ENCODE peak calls at places on chromosomes 1 and 21, in eight cellular contexts. T, G, W, K, N, C, A and D are unnamed samples.

GRCh38 chr1:94888201-94888600 is 38.7 kb downstream of the CNN3 start:
- DNase-seq in T (no peak), G (no peak), W (no peak), K (no peak), N (no peak), C (no peak), A (no peak), D (no peak)

GRCh38 chr1:228438266-228438665 is 21.6 kb upstream of the TRIM17 start:
- DNase-seq in T (no peak), G (no peak), W (no peak), K (no peak), N (no peak), C (no peak), A (no peak), D (no peak)

GRCh38 chr1:27752372-27752771 is 20.6 kb upstream of the STX12 start:
- DNase-seq in T (peak; percentile 54), G (no peak), W (no peak), K (no peak), N (no peak), C (no peak), A (no peak), D (no peak)

GRCh38 chr1:2478100-2478499 is 2.0 kb downstream of the PLCH2 start:
- DNase-seq in T (no peak), G (no peak), W (no peak), K (no peak), N (no peak), C (no peak), A (no peak), D (no peak)

GRCh38 chr1:213876531-213876930 is 111.2 kb upstream of the PROX1 start:
- DNase-seq in T (no peak), G (no peak), W (no peak), K (no peak), N (no peak), C (no peak), A (no peak), D (no peak)

GRCh38 chr1:86515597-86515996 is 31.3 kb upstream of the CLCA4 start:
- DNase-seq in T (no peak), G (no peak), W (peak; percentile 21), K (peak; percentile 62), N (peak; percentile 82), C (peak; percentile 67), A (no peak), D (peak; percentile 20)

GRCh38 chr1:72442251-72442650 is 159.9 kb upstream of the NEGR1 start:
- DNase-seq in T (no peak), G (no peak), W (no peak), K (no peak), N (no peak), C (no peak), A (no peak), D (peak; percentile 5)

GRCh38 chr1:2961081-2961480 is 60.2 kb upstream of the ACTRT2 start:
- DNase-seq in T (no peak), G (no peak), W (no peak), K (no peak), N (no peak), C (no peak), A (no peak), D (no peak)

GRCh38 chr21:28554660-28555475 is 437.8 kb downstream of the LTN1 start:
- DNase-seq in T (peak; percentile 70), G (no peak), W (no peak), K (no peak), N (peak; percentile 37), C (no peak), A (no peak), D (peak; percentile 62)

GRCh38 chr1:41053324-41053723 is 31.8 kb upstream of the SLFNL1 start:
- DNase-seq in T (no peak), G (no peak), W (no peak), K (no peak), N (peak; percentile 20), C (no peak), A (no peak), D (no peak)

GRCh38 chr1:94539496-94539895 is 2.1 kb downstream of the F3 start:
- DNase-seq in T (peak; percentile 64), G (no peak), W (no peak), K (no peak), N (no peak), C (peak; percentile 82), A (no peak), D (no peak)

GRCh38 chr1:156076609-156077429 is 5.4 kb downstream of the MEX3A start:
- DNase-seq in T (no peak), G (peak; percentile 35), W (no peak), K (no peak), N (no peak), C (no peak), A (no peak), D (no peak)

GRCh38 chr1:33927721-33928120 is 63.8 kb downstream of the HMGB4 start:
- DNase-seq in T (no peak), G (no peak), W (no peak), K (no peak), N (no peak), C (no peak), A (no peak), D (no peak)

GRCh38 chr1:78171736-78172590 is 126.2 kb downstream of the GIPC2 start:
- DNase-seq in T (peak; percentile 43), G (no peak), W (no peak), K (no peak), N (no peak), C (peak; percentile 87), A (no peak), D (peak; percentile 60)

GRCh38 chr1:108565081-108565480 is 5.2 kb downstream of the EEIG2 start:
- DNase-seq in T (no peak), G (no peak), W (no peak), K (no peak), N (no peak), C (no peak), A (no peak), D (no peak)
- H3K4me3 ChIP-seq in T (no peak overlapping the region), G (no peak overlapping the region), W (no peak overlapping the region), K (no peak overlapping the region), N (no peak overlapping the region), C (no peak overlapping the region), A (no peak overlapping the region), D (no peak overlapping the region)

DNA sequence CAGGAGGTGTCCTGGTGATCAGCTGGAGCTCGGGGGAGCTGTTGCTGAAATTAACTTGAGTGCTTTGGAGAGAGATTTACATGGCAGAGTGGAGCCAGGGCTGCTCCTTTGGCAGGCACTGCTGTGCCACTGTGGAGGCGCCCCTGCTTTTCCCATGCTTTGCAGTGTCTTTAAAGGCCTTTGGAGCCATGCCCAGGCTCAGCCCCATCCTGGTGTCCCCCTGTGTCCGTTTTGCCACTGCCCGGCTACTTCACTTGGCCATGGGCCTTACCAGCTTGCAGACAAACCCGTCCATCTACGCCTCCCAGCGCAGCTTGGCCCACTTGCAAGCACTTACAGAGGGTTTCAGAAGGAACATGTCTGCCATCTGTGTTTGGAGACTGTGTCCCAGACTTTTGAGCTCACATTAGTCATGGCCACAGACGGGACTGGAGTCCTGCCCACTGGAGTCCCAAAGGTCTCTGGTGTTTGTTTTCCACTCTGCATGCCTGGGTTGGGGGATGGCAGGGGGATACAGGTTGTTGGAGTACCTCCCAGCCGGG is 18.2 kb upstream of the LAMTOR5 start:
- DNase-seq in T (no peak), G (no peak), W (no peak), K (no peak), N (no peak), C (no peak), A (no peak), D (no peak)
- H3K4me3 ChIP-seq in T (no peak overlapping the region), G (no peak overlapping the region), W (no peak overlapping the region), K (no peak overlapping the region), N (no peak overlapping the region), C (no peak overlapping the region), A (no peak overlapping the region), D (no peak overlapping the region)

DNA sequence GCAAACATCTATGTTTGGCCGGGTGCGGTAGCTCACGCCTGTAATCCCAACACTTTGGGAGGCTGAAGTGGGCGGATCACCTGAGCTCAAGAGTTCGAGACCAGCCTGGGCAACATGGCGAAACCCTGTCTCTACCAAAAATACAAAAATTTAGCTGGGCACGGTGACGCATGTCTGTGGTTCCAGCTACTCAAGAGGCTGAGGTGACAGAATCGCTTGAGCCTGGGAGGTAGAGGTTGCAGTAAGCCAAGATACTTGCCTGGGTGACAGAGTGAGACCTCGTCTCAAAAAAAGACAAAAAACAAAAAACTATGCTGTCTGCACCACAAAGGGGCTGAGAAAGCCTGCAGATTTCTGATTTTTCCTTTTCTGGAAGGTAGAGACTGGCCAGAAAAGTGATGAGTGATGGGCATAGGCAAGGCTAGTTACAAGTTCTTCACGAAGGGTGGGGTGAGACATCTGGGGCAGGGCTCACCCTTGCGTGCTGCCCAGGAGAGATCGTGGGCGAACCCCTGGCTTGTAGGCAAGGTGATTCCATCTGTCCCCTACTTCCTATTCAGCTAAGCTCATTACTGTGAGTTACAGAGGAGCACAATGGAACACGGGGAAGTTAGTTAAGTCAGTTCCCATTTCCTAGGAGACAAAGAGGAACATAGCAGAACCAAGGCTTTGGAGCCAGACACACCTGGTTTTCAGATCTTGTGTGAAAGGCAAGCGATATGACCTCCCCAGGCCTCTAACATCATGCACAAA is 3.2 kb downstream of the SLC2A1 start:
- DNase-seq in T (no peak), G (no peak), W (no peak), K (no peak), N (no peak), C (no peak), A (no peak), D (no peak)
- H3K4me3 ChIP-seq in T (no peak overlapping the region), G (no peak overlapping the region), W (no peak overlapping the region), K (peak overlapping the region; percentile 1), N (no peak overlapping the region), C (peak overlapping the region; percentile 30), A (no peak overlapping the region), D (no peak overlapping the region)

GRCh38 chr1:57423135-57424131 is at the start of gene DAB1:
- DNase-seq in T (peak; percentile 24), G (no peak), W (peak; percentile 83), K (no peak), N (peak; percentile 82), C (no peak), A (no peak), D (peak; percentile 20)

GRCh38 chr1:57421366-57421765 is 2.5 kb downstream of the DAB1 start:
- DNase-seq in T (no peak), G (no peak), W (no peak), K (no peak), N (peak; percentile 67), C (no peak), A (no peak), D (no peak)

GRCh38 chr1:57422271-57423134 is 1.4 kb downstream of the DAB1 start:
- DNase-seq in T (peak; percentile 32), G (no peak), W (peak; percentile 73), K (no peak), N (peak; percentile 86), C (no peak), A (no peak), D (peak; percentile 21)

DNA sequence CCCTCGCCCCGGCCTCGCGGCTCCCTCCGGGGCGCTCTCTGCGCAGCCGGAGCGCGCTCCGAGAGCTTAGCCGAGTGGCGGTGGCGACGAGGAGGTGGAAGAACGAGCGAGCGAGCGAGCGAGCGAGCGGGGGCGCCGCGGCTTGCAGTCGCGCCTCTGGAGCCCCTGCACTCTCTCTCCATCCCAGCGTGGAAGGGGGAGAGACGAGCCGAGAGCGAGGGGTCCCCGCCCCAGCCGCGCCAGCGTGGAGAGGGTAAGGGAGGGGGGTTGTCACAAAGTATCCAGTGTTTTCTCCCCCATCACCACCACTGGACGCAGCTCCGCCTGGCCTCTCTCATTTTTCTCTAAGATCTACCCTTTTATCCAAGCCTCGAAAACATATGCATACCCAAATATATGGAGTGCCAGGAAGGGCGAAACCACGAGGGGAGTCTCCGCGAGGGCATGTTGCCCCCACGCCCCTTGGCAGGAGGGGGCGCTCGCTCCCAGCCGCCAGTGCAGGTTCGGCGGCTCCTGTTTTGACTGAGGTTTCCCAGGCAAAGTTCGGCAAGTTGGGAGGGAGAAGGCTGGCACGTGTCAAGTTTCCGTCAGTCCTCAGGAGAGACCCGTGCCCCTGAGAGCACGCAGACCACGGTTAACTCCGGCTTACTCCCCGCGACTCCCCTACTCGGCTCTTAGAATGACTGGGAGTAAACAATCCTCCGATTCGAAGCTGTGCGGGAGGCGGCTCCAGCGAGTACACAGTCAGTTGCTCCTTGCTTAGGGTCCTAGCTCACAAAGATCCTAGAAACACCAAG is 569 bp upstream of the DAB1 start:
- DNase-seq in T (peak; percentile 33), G (no peak), W (peak; percentile 75), K (no peak), N (peak; percentile 91), C (no peak), A (no peak), D (peak; percentile 49)
- H3K4me3 ChIP-seq in T (peak overlapping the region; percentile 84), G (no peak overlapping the region), W (peak overlapping the region; percentile 65), K (no peak overlapping the region), N (peak overlapping the region; percentile 48), C (no peak overlapping the region), A (no peak overlapping the region), D (peak overlapping the region; percentile 50)